ENCODE peak calls at places on chromosomes 4 and X, in seven cellular contexts. B is endothelial cell, N is GM12865, O is PC-3, M is K562, L is pancreas, K is fibroblast of lung. G is an unnamed sample.

GRCh38 chr4:77015390-77015789 is 60.4 kb downstream of the CCNI start:
- DNase-seq in L (no peak), M (no peak), N (no peak), K (peak; percentile 24), B (no peak), O (no peak), G (no peak)

GRCh38 chrX:17441965-17442364 is 67.0 kb downstream of the NHS start:
- DNase-seq in K (peak; percentile 39), N (no peak), L (no peak), M (no peak), O (peak; percentile 80), B (no peak), G (no peak)

GRCh38 chrX:33434256-33435092 is 223.1 kb upstream of the DMD start:
- DNase-seq in B (peak; percentile 61), L (peak; percentile 28), M (peak; percentile 15), O (peak; percentile 66), K (peak; percentile 60), N (peak; percentile 45), G (peak; percentile 57)

GRCh38 chr4:153612878-153613277 is 71.2 kb upstream of the TLR2 start:
- DNase-seq in N (no peak), K (no peak), M (no peak), O (no peak), B (no peak), L (no peak), G (no peak)

GRCh38 chr4:78592104-78592783 is 40.7 kb downstream of the ANXA3 start:
- DNase-seq in M (peak; percentile 57), O (peak; percentile 27), K (no peak), N (peak; percentile 44), L (no peak), B (peak; percentile 53), G (no peak)

GRCh38 chr4:105619193-105619931 is 66.9 kb downstream of the ARHGEF38 start:
- DNase-seq in M (no peak), B (no peak), N (no peak), L (peak; percentile 92), K (peak; percentile 15), O (peak; percentile 73), G (peak; percentile 85)

GRCh38 chrX:16946971-16947562 is 609 bp downstream of the REPS2 start:
- DNase-seq in K (no peak), L (peak; percentile 45), B (no peak), N (no peak), M (peak; percentile 10), O (no peak), G (peak; percentile 19)

GRCh38 chr4:84530871-84531270 is 31.8 kb upstream of the NKX6-1 start:
- DNase-seq in M (no peak), O (peak; percentile 80), N (no peak), B (no peak), K (peak; percentile 10), L (no peak), G (no peak)

GRCh38 chr4:80202784-80203553 is 5.7 kb downstream of the PRDM8 start:
- DNase-seq in N (peak; percentile 56), M (no peak), O (no peak), K (no peak), B (peak; percentile 44), L (no peak), G (peak; percentile 38)

GRCh38 chrX:44974462-44974861 is 101.5 kb downstream of the KDM6A start:
- DNase-seq in K (peak; percentile 30), M (no peak), B (no peak), L (no peak), O (peak; percentile 76), N (no peak), G (no peak)

GRCh38 chr4:61204353-61204752 is 4.2 kb downstream of the ADGRL3 start:
- DNase-seq in M (no peak), N (no peak), O (peak; percentile 86), B (no peak), K (no peak), L (no peak), G (no peak)

GRCh38 chr4:114028071-114028470 is 48.6 kb upstream of the ARSJ start:
- DNase-seq in K (peak; percentile 52), B (no peak), M (no peak), O (peak; percentile 42), N (no peak), L (no peak), G (no peak)

GRCh38 chr4:22077571-22077970 is 129.0 kb upstream of the KCNIP4 start:
- DNase-seq in B (no peak), N (no peak), O (peak; percentile 37), K (no peak), M (no peak), L (no peak), G (no peak)

GRCh38 chr4:108172780-108173598 is 4.3 kb upstream of the LEF1 start:
- DNase-seq in N (peak; percentile 83), M (peak; percentile 85), L (peak; percentile 49), B (peak; percentile 73), O (peak; percentile 10), K (peak; percentile 69), G (peak; percentile 40)

GRCh38 chrX:102627640-102628039 is 23.6 kb upstream of the GPRASP1 start:
- DNase-seq in L (no peak), K (no peak), M (no peak), O (no peak), B (no peak), N (no peak), G (no peak)

DNA sequence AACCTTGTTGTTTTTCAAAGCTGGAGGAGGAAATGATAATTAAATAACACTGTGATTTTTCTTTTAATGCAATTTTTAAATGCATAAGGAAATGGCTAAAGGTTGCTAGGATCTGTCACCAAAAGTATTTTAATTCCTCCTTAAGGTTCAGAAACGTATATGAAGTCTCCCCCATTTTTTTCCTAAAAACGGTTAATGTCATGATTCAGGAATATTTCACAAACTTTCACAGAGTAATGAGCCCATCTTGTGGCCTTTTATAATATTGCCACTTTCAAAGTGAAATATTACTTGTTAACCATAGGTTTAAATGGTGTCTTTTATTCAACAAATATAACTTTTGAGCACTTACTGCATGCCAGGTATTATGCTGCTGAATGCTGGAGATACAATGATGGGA is 99.5 kb upstream of the USP38 start:
- DNase-seq in N (no peak), B (no peak), L (no peak), M (no peak), K (peak; percentile 33), O (peak; percentile 54), G (no peak)
- TF ChIP-seq CTCF in N (no peak), B (no peak), L (no peak), M (no peak), K (peak; percentile 22), O (peak; percentile 63), G (no peak)

GRCh38 chr4:82422616-82423015 is 7.6 kb downstream of the HNRNPDL start:
- DNase-seq in K (no peak), M (no peak), N (peak; percentile 15), B (no peak), O (no peak), L (no peak), G (no peak)

GRCh38 chr4:82419451-82419850 is 10.8 kb downstream of the HNRNPDL start:
- DNase-seq in B (no peak), N (no peak), L (no peak), K (no peak), O (no peak), M (no peak), G (no peak)

GRCh38 chr4:82421796-82422560 is 8.3 kb downstream of the HNRNPDL start:
- DNase-seq in O (no peak), L (no peak), M (no peak), K (no peak), B (no peak), N (peak; percentile 37), G (no peak)

GRCh38 chr4:82425478-82425877 is 4.8 kb downstream of the HNRNPDL start:
- DNase-seq in K (no peak), N (no peak), M (no peak), L (no peak), O (no peak), B (no peak), G (no peak)

DNA sequence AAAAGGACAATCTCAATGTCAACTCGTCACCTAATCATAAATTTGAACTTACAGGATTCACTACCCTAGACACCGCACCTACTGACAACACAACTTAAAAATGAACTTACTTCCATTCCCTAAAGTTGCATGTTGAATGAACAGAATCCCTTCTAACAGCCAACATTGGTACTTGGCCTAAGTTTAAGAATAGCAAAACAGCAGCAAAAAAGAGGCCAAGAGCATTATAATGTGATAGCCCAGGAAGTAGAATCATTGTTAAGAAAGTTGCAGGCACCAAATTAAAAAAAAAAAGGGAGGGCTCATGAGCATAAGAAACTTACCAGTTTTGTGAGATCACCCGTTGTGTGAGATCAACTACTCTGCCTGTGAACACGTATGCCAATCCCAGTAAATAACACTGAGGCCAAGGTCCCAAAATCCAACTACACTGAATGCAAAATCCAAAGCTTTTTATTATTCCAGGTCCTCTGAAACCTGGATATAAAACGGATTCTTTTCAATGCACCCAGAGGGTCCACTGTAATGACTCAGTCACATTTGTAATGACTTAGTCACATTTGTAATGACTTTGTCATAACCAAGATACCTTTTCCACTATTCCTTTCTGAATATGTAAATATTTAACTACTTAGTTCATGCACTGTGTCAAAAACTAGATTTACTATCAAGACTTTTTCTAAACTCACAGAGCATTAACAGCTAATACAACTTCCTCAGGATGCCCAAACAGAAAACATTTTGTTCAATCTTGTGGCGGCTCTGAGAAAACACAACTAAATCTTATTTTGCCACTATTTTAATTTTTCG is 6.8 kb downstream of the HNRNPDL start:
- DNase-seq in N (peak; percentile 28), B (no peak), K (no peak), L (no peak), O (peak; percentile 87), M (no peak), G (no peak)
- TF ChIP-seq CTCF in N (no peak), B (no peak), K (no peak), L (no peak), O (no peak), M (no peak), G (no peak)

GRCh38 chr4:15198070-15198727 is 195.9 kb downstream of the CPEB2 start:
- DNase-seq in O (no peak), M (no peak), B (no peak), N (no peak), L (no peak), K (peak; percentile 32), G (no peak)
- TF ChIP-seq CTCF in O (no peak), M (no peak), B (no peak), N (no peak), L (no peak), K (no peak), G (no peak)

DNA sequence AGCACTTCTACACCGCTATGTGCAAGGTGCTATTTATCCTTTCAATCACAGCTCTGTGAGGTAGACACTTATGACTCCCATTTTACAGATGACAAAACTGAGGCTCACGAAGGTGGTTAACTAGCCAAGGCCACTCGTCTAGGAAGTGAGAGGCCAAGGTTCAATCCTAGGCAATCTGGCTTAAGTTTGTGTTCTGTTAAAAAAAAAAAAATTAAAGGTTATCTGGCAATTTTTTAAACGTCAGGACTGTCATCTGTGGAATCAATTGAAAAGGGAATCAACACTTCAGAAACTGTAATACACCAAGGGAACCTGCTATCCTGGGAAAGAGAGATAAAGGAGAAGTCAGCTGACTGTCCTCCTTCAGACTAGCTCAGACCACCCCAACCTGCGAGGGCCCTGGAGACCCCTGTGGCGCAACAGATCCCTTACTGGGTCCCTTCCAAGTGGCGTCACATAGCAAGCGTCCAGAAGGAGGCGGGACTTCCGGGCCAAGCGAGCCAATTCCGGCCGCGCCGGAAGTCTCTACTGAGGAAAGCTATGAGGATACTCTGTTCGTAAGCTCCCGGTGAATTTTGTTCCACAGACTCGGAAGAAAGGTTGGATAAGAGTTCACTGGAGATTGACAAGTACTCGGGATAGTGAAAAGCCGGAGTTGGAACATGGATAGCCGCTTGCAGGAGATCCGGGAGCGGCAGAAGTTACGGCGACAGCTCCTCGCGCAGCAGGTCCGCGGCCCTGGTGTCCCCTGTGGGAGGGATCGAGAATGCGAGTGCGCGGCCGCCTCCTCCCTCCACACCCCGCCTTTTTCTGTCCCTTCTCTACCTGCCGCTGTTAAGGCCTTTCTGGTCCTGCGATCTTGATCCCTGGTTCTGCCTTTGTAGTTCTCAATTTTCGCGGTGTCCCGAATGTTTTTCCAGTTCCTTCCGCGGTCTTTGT is at the start of gene METTL14:
- DNase-seq in B (peak; percentile 90), K (peak; percentile 93), O (peak; percentile 83), M (peak; percentile 82), L (peak; percentile 89), N (peak; percentile 91), G (peak; percentile 94)
- TF ChIP-seq CTCF in B (no peak), K (peak; percentile 16), O (no peak), M (no peak), L (no peak), N (no peak), G (no peak)

G was measured in mucosa of descending colon.